ENCODE peak calls at places on chromosomes 5 and 9, in four cellular contexts. H, P, U and I are unnamed samples.
A peak's percentile ranks its signal among the peaks of the same experiment; 100 is the strongest.

GRCh38 chr5:150780180-150780692 is 1.7 kb downstream of the SMIM3 start:
- DNase-seq in H (peak; percentile 44), P (peak; percentile 71), U (no peak), I (no peak)

GRCh38 chr5:104533498-104533897 is 970.9 kb upstream of the NUDT12 start:
- DNase-seq in H (no peak), P (no peak), U (no peak), I (no peak)

GRCh38 chr9:129176786-129177442 is 1.1 kb downstream of the IER5L start:
- DNase-seq in H (peak; percentile 57), P (peak; percentile 48), U (no peak), I (peak; percentile 65)

GRCh38 chr5:58048954-58049353 is 410.9 kb downstream of the PLK2 start:
- DNase-seq in H (no peak), P (no peak), U (no peak), I (no peak)

GRCh38 chr5:4232084-4232483 is 636.5 kb downstream of the IRX1 start:
- DNase-seq in H (no peak), P (no peak), U (no peak), I (no peak)

GRCh38 chr9:93326056-93326455 is 125.4 kb upstream of the FAM120A start:
- DNase-seq in H (no peak), P (no peak), U (no peak), I (no peak)

GRCh38 chr9:126297656-126298318 is 28.8 kb upstream of the MVB12B start:
- DNase-seq in H (no peak), P (no peak), U (no peak), I (no peak)

GRCh38 chr5:141694479-141694878 is 12.4 kb upstream of the ARAP3 start:
- DNase-seq in H (no peak), P (no peak), U (no peak), I (no peak)

GRCh38 chr5:90968319-90968718 is 409.7 kb downstream of the ADGRV1 start:
- DNase-seq in H (peak; percentile 47), P (no peak), U (peak; percentile 73), I (no peak)

GRCh38 chr5:75622564-75622963 is 11.3 kb downstream of the ANKDD1B start:
- DNase-seq in H (no peak), P (no peak), U (no peak), I (no peak)

GRCh38 chr9:90201770-90202169 is 440.9 kb downstream of the DIRAS2 start:
- DNase-seq in H (no peak), P (no peak), U (no peak), I (no peak)

GRCh38 chr9:113674436-113674835 is 201.7 kb upstream of the ZNF618 start:
- DNase-seq in H (peak; percentile 66), P (no peak), U (no peak), I (no peak)

GRCh38 chr5:32076699-32077695 is 97.1 kb downstream of the GOLPH3 start:
- DNase-seq in H (peak; percentile 76), P (peak; percentile 66), U (peak; percentile 94), I (peak; percentile 44)

GRCh38 chr5:96896806-96897205 is 20.5 kb downstream of the ERAP2 start:
- DNase-seq in H (no peak), P (no peak), U (no peak), I (no peak)

GRCh38 chr5:468401-468800 is 25.4 kb downstream of the EXOC3 start:
- DNase-seq in H (no peak), P (no peak), U (no peak), I (no peak)

GRCh38 chr9:35293381-35293780 is 131.6 kb downstream of the UNC13B start:
- DNase-seq in H (no peak), P (no peak), U (no peak), I (no peak)

GRCh38 chr5:1383344-1383743 is 38.4 kb upstream of the CLPTM1L start:
- DNase-seq in H (no peak), P (no peak), U (no peak), I (no peak)

GRCh38 chr5:35313296-35313695 is 83.0 kb upstream of the PRLR start:
- DNase-seq in H (peak; percentile 87), P (no peak), U (peak; percentile 41), I (no peak)

GRCh38 chr5:169295241-169295747 is 5.6 kb downstream of the SLIT3 start:
- DNase-seq in H (no peak), P (no peak), U (no peak), I (no peak)

GRCh38 chr5:148687427-148687826 is 33.1 kb upstream of the HTR4 start:
- DNase-seq in H (peak; percentile 34), P (no peak), U (no peak), I (peak; percentile 15)

GRCh38 chr9:114430443-114430842 is 42.7 kb upstream of the AKNA start:
- DNase-seq in H (no peak), P (no peak), U (no peak), I (no peak)

GRCh38 chr5:598564-598890 is 13.6 kb upstream of the CEP72 start:
- DNase-seq in H (no peak), P (peak; percentile 10), U (no peak), I (no peak)

GRCh38 chr9:1647776-1648175 is 367.4 kb upstream of the SMARCA2 start:
- DNase-seq in H (peak; percentile 1), P (no peak), U (no peak), I (no peak)

GRCh38 chr5:66612226-66612625 is 16.0 kb downstream of the MAST4 start:
- DNase-seq in H (no peak), P (no peak), U (no peak), I (no peak)

GRCh38 chr5:124318661-124319060 is 427.8 kb downstream of the ZNF608 start:
- DNase-seq in H (no peak), P (no peak), U (no peak), I (no peak)

GRCh38 chr9:15622596-15622995 is 69.8 kb downstream of the CCDC171 start:
- DNase-seq in H (peak; percentile 38), P (no peak), U (peak; percentile 18), I (no peak)

GRCh38 chr9:17793713-17794622 is 215.1 kb downstream of the SH3GL2 start:
- DNase-seq in H (peak; percentile 18), P (no peak), U (no peak), I (no peak)

GRCh38 chr9:27726244-27727141 is 153.2 kb upstream of the C9orf72 start:
- DNase-seq in H (peak; percentile 88), P (peak; percentile 32), U (peak; percentile 49), I (peak; percentile 74)

GRCh38 chr9:114365194-114365593 is 22.6 kb downstream of the AKNA start:
- DNase-seq in H (no peak), P (no peak), U (no peak), I (no peak)

GRCh38 chr5:14935341-14935740 is 63.8 kb upstream of the ANKH start:
- DNase-seq in H (no peak), P (no peak), U (no peak), I (no peak)

GRCh38 chr5:111829701-111830100 is 72.7 kb upstream of the NREP start:
- DNase-seq in H (peak; percentile 60), P (no peak), U (peak; percentile 20), I (no peak)

GRCh38 chr9:88824711-88825110 is 166.6 kb upstream of the S1PR3 start:
- DNase-seq in H (peak; percentile 47), P (no peak), U (no peak), I (no peak)

GRCh38 chr5:132056610-132057497 is 3.6 kb upstream of the IL3 start:
- DNase-seq in H (no peak), P (peak; percentile 12), U (no peak), I (peak; percentile 7)

GRCh38 chr5:180343110-180343845 is 9.9 kb downstream of the GFPT2 start:
- DNase-seq in H (peak; percentile 74), P (peak; percentile 21), U (peak; percentile 54), I (no peak)

GRCh38 chr9:98642661-98643312 is 65.9 kb downstream of the GABBR2 start:
- DNase-seq in H (no peak), P (no peak), U (no peak), I (no peak)
- TF ChIP-seq CTCF in H (no peak), P (no peak), U (no peak), I (no peak)

GRCh38 chr5:93267276-93267675 is 313.7 kb downstream of the NR2F1-AS1 start:
- DNase-seq in H (no peak), P (no peak), U (no peak), I (no peak)
- TF ChIP-seq CTCF in H (no peak), P (no peak), U (no peak), I (no peak)

GRCh38 chr5:43609752-43610151 is 6.8 kb downstream of the NNT start:
- DNase-seq in H (no peak), P (no peak), U (no peak), I (no peak)
- TF ChIP-seq CTCF in H (peak; percentile 16), P (peak; percentile 23), U (peak; percentile 23), I (no peak)

DNA sequence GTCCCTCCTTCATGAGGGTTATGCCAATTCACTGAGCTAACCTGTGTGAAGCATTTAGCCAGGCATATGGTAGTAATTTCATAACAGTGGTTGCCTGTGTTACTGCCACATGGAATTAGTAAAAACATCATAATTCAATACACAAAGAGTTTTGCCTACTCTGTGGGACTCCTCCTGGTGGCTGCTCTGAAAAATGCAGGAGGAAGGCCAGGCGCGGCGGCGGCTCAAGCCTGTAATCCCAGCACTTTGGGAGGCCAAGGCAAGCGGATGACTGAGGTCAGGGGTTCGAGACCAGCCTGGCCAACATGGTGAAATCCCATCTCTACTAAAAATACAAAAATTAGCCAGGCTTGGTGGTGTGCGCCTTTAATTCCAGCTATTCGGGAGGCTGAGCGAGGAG is 547.3 kb downstream of the CDK5RAP2 start:
- DNase-seq in H (no peak), P (no peak), U (no peak), I (peak; percentile 55)
- TF ChIP-seq CTCF in H (no peak), P (no peak), U (no peak), I (peak; percentile 69)

GRCh38 chr5:3075309-3075708 is 323.8 kb upstream of the IRX2 start:
- DNase-seq in H (no peak), P (no peak), U (no peak), I (no peak)
- TF ChIP-seq CTCF in H (no peak), P (no peak), U (no peak), I (peak; percentile 39)

GRCh38 chr9:19408693-19409405 is at the start of gene ACER2:
- DNase-seq in H (peak; percentile 95), P (peak; percentile 96), U (peak; percentile 55), I (peak; percentile 100)
- TF ChIP-seq CTCF in H (peak; percentile 21), P (no peak), U (no peak), I (no peak)

DNA sequence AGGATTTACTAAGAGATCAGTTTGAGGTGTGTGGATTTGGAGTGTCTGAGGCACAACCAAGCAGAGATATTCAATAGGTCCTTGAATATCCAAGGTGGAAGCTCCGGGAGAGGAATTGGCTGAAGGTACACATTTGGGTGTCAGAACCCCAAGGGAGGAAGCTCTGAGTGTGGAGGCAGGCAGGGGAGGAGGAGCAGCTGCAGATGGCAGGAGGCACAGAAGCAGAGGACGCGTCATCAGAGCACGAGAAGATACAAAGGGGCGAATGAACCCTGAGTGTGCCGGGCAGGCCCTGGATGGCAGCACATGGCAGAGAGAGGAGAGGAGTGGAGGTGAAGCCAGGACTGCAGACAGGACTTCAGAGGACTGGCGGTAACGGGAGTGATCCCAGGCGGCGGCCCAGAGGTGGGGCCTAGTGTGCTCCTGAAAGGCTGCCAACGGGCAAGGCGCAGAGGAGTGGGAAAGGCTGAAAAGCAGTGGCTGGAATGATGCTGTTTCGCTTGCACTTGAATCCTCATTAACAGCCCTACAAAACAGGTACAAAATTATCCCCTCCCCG is 179.8 kb downstream of the FANCC start:
- DNase-seq in H (no peak), P (no peak), U (no peak), I (no peak)
- TF ChIP-seq CTCF in H (no peak), P (no peak), U (no peak), I (no peak)

GRCh38 chr9:23841304-23841703 is 15.3 kb upstream of the ELAVL2 start:
- DNase-seq in H (no peak), P (no peak), U (no peak), I (no peak)
- TF ChIP-seq CTCF in H (no peak), P (no peak), U (no peak), I (no peak)